ENCODE peak calls at places on chromosomes 5 and 9, in four cellular contexts. A, M, P and G are unnamed samples. For H3K27me3, the result is how much of the 10 kb centered on the place peaks cover.

GRCh38 chr5:23139338-23140171 is 286.4 kb upstream of the CDH12 start:
- DNase-seq in M (no peak), P (no peak), A (no peak), G (no peak)

GRCh38 chr9:92614763-92615441 is 55.0 kb downstream of the IPPK start:
- DNase-seq in P (no peak), A (no peak), M (no peak), G (no peak)

GRCh38 chr5:179908528-179908927 is 831 bp upstream of the TBC1D9B start:
- DNase-seq in M (no peak), A (no peak), P (no peak), G (no peak)

GRCh38 chr5:179763215-179763945 is 30.4 kb upstream of the LTC4S start:
- DNase-seq in M (peak), P (peak), A (no peak), G (peak)

GRCh38 chr9:82810902-82811301 is 252.0 kb downstream of the RASEF start:
- DNase-seq in P (no peak), A (no peak), M (peak), G (no peak)

GRCh38 chr5:177005619-177006264 is 837 bp downstream of the UIMC1 start:
- DNase-seq in A (no peak), P (peak), M (peak), G (no peak)

GRCh38 chr5:148820778-148821395 is 5.5 kb upstream of the ADRB2 start:
- DNase-seq in M (peak), A (no peak), P (no peak), G (no peak)

GRCh38 chr9:101128623-101129022 is 100.1 kb downstream of the PLPPR1 start:
- DNase-seq in P (no peak), A (no peak), M (no peak), G (no peak)

GRCh38 chr9:16925426-16925825 is 55.0 kb upstream of the BNC2 start:
- DNase-seq in A (no peak), P (no peak), M (peak), G (peak)

GRCh38 chr9:79432485-79432884 is 139.3 kb upstream of the TLE4 start:
- DNase-seq in A (no peak), P (no peak), M (no peak), G (no peak)

GRCh38 chr5:179475211-179475840 is 75.0 kb upstream of the RUFY1 start:
- DNase-seq in A (no peak), P (no peak), M (no peak), G (no peak)

GRCh38 chr5:96675882-96676281 is 13.7 kb downstream of the CAST start:
- DNase-seq in P (no peak), A (no peak), M (no peak), G (no peak)

GRCh38 chr5:178572617-178573016 is 17.6 kb downstream of the COL23A1 start:
- DNase-seq in P (no peak), M (no peak), A (no peak), G (no peak)

GRCh38 chr5:153756540-153756939 is 266.1 kb downstream of the GRIA1 start:
- DNase-seq in M (no peak), A (no peak), P (no peak), G (no peak)

GRCh38 chr5:25744908-25745307 is 1100.1 kb upstream of the CDH10 start:
- DNase-seq in M (no peak), A (no peak), P (no peak), G (no peak)

GRCh38 chr9:111118256-111118950 is 80.1 kb upstream of the LPAR1 start:
- DNase-seq in P (peak), M (peak), A (no peak), G (peak)

GRCh38 chr9:104494808-104495207 is 9.3 kb upstream of the OR13F1 start:
- DNase-seq in M (no peak), P (no peak), A (no peak), G (no peak)

GRCh38 chr5:124337996-124338395 is 408.4 kb downstream of the ZNF608 start:
- DNase-seq in A (no peak), M (peak), P (no peak), G (no peak)

GRCh38 chr9:126503333-126504085 is 110.2 kb upstream of the LMX1B start:
- DNase-seq in P (no peak), A (no peak), M (no peak), G (no peak)

GRCh38 chr5:167814828-167815227 is 476.6 kb upstream of the WWC1 start:
- DNase-seq in A (no peak), M (peak), P (peak), G (peak)

GRCh38 chr5:81422671-81423070 is 28.7 kb upstream of the ACOT12 start:
- DNase-seq in P (peak), M (peak), A (no peak), G (peak)

GRCh38 chr5:74490814-74491213 is 149.7 kb downstream of the ENC1 start:
- DNase-seq in P (no peak), A (no peak), M (no peak), G (no peak)

GRCh38 chr9:3708751-3709150 is 182.9 kb upstream of the RFX3 start:
- DNase-seq in A (no peak), M (peak), P (peak), G (no peak)

GRCh38 chr9:99819123-99819483 is 2.6 kb upstream of the NR4A3 start:
- DNase-seq in P (no peak), M (no peak), A (no peak), G (peak)

DNA sequence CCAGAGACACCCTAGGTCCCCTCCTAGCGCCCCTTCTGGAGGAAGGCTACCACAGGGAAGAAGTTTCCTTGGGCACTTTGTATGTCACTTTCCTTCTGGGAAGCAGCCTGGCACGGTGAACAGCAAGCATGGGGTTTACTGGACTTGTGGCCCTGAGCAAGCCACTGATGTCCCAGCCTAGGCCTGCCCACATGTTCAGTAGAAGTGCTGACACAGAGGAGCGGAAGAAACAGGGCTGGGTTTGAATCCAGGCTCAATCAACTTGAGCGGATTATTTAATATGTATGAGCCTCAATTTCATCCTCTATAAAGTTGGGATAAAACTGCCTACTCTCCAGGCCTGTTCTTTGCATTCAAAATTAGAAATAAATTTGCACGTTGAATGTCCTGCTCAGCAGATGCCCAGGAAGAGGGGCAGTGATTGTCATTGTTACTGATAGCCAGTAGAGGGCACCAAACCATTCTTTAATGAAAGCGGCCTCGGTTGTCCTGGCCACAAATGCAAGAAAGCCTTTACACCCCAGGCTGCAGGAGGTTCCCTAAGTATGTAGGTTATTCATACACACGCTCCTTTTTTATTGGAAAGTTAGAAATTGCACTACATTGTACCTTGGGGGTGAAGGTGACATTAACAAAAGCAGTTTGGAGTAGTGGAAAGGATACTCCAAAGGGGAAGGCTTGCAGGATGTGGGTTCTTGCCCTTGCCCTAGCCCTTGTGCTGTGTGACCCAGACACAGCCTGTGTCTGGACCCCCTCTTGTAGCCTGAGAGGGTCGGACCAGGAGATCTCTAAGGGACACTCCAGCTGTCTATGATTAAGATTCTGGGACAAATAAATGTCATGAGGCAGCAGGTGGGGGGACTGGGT is 13.4 kb upstream of the XPA start:
- DNase-seq in A (no peak), P (peak), M (peak), G (no peak)
- H3K4me3 ChIP-seq in A (no peak), P (no peak), M (no peak), G (no peak)

DNA sequence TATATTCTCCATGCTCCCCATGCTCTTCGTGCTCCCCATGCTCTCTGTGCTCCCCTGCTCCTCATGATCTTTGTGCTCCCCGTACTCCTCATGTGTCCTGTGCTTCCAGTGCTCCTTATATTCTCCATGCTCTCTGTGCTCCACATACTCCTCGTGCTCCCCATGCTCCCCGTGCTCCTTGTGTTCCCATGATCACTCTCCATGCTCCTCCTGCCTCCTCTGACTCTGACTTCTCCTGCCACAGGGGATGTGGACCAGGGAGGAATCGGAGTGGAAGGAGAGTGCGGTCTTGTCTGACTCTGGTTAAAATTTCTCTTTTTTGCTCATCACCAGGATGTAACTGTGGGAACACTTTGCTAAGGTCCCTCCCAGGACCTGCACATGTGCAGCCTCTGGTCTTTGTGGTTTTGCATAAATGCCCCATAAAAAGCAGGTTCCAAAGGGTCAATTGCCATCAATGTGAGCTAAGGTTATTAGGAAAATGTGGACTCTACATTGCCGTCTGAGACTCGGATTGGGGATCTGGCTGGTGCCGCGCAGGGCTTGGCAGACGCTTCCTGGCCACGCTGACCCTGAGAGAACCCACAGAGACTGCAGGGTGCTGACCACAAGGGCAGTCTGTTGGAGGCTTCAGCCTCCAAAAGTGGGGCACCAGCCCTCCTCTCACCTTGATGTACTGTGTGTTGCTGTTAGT is 52.5 kb downstream of the TRIP13 start:
- DNase-seq in M (no peak), A (no peak), P (no peak), G (no peak)
- H3K27me3 ChIP-seq in M (half or more), A (under half), P (under half), G (half or more)

GRCh38 chr5:116778611-116779010 is 204.0 kb upstream of the SEMA6A start:
- DNase-seq in M (no peak), A (no peak), P (no peak), G (no peak)
- H3K4me3 ChIP-seq in M (no peak), A (no peak), P (no peak), G (no peak)

GRCh38 chr9:34961574-34962480 is 3.7 kb downstream of the PHF24 start:
- DNase-seq in P (peak), M (peak), A (no peak), G (peak)
- H3K27me3 ChIP-seq in P (under half), M (half or more), A (under half), G (half or more)

GRCh38 chr9:121286688-121286972 is 18.7 kb downstream of the GSN start:
- DNase-seq in M (no peak), P (no peak), A (no peak), G (no peak)
- H3K4me3 ChIP-seq in M (no peak), P (no peak), A (peak), G (no peak)